ENCODE peak calls at places on chromosomes 7 and 10, in ten cellular contexts. One of them, this sample, is unnamed.
A peak's percentile ranks its signal among the peaks of the same experiment; 100 is the strongest.

GRCh38 chr7:42292991-42293521 is 56.0 kb upstream of the GLI3 start:
- DNase-seq in cardiac fibroblast: no peak
- DNase-seq in body of pancreas: peak; percentile 21
- DNase-seq in HCT116: no peak
- DNase-seq in glutamatergic neuron: no peak
- DNase-seq in choroid plexus epithelial cell: no peak
- DNase-seq in CD4-positive, alpha-beta T cell: no peak
- DNase-seq in GM12865: no peak
- DNase-seq in uterus: no peak
- DNase-seq in RWPE1: peak; percentile 78
- DNase-seq in this sample: no peak

GRCh38 chr10:101060951-101061813 is 607 bp upstream of the KAZALD1 start:
- DNase-seq in cardiac fibroblast: peak; percentile 96
- DNase-seq in body of pancreas: peak; percentile 91
- DNase-seq in HCT116: peak; percentile 91
- DNase-seq in glutamatergic neuron: peak; percentile 93
- DNase-seq in choroid plexus epithelial cell: peak; percentile 91
- DNase-seq in CD4-positive, alpha-beta T cell: peak; percentile 86
- DNase-seq in GM12865: peak; percentile 97
- DNase-seq in uterus: peak; percentile 94
- DNase-seq in RWPE1: peak; percentile 99
- DNase-seq in this sample: peak; percentile 58

GRCh38 chr7:83366629-83367028 is 203.9 kb upstream of the PCLO start:
- DNase-seq in cardiac fibroblast: no peak
- DNase-seq in body of pancreas: no peak
- DNase-seq in HCT116: no peak
- DNase-seq in glutamatergic neuron: no peak
- DNase-seq in choroid plexus epithelial cell: peak; percentile 8
- DNase-seq in CD4-positive, alpha-beta T cell: no peak
- DNase-seq in GM12865: no peak
- DNase-seq in uterus: no peak
- DNase-seq in RWPE1: no peak
- DNase-seq in this sample: no peak

GRCh38 chr10:92111336-92111939 is 179.4 kb downstream of the CPEB3 start:
- DNase-seq in cardiac fibroblast: no peak
- DNase-seq in body of pancreas: no peak
- DNase-seq in HCT116: no peak
- DNase-seq in glutamatergic neuron: no peak
- DNase-seq in choroid plexus epithelial cell: no peak
- DNase-seq in CD4-positive, alpha-beta T cell: no peak
- DNase-seq in GM12865: no peak
- DNase-seq in uterus: no peak
- DNase-seq in RWPE1: no peak
- DNase-seq in this sample: no peak

GRCh38 chr7:116230191-116231005 is 20.1 kb downstream of the TES start:
- DNase-seq in cardiac fibroblast: peak; percentile 38
- DNase-seq in body of pancreas: no peak
- DNase-seq in HCT116: no peak
- DNase-seq in glutamatergic neuron: no peak
- DNase-seq in choroid plexus epithelial cell: no peak
- DNase-seq in CD4-positive, alpha-beta T cell: no peak
- DNase-seq in GM12865: peak; percentile 10
- DNase-seq in uterus: no peak
- DNase-seq in RWPE1: no peak
- DNase-seq in this sample: no peak

GRCh38 chr7:155426543-155427410 is 31.2 kb upstream of the EN2 start:
- DNase-seq in cardiac fibroblast: no peak
- DNase-seq in body of pancreas: no peak
- DNase-seq in HCT116: no peak
- DNase-seq in glutamatergic neuron: peak; percentile 8
- DNase-seq in choroid plexus epithelial cell: peak; percentile 5
- DNase-seq in CD4-positive, alpha-beta T cell: no peak
- DNase-seq in GM12865: no peak
- DNase-seq in uterus: no peak
- DNase-seq in RWPE1: no peak
- DNase-seq in this sample: no peak

GRCh38 chr10:86659721-86660438 is 5.5 kb downstream of the OPN4 start:
- DNase-seq in cardiac fibroblast: no peak
- DNase-seq in body of pancreas: peak; percentile 5
- DNase-seq in HCT116: no peak
- DNase-seq in glutamatergic neuron: no peak
- DNase-seq in choroid plexus epithelial cell: no peak
- DNase-seq in CD4-positive, alpha-beta T cell: no peak
- DNase-seq in GM12865: no peak
- DNase-seq in uterus: peak; percentile 6
- DNase-seq in RWPE1: no peak
- DNase-seq in this sample: no peak

GRCh38 chr10:127012769-127013152 is 107.5 kb downstream of the DOCK1 start:
- DNase-seq in cardiac fibroblast: peak; percentile 29
- DNase-seq in body of pancreas: peak; percentile 95
- DNase-seq in HCT116: peak; percentile 18
- DNase-seq in glutamatergic neuron: peak; percentile 49
- DNase-seq in choroid plexus epithelial cell: no peak
- DNase-seq in CD4-positive, alpha-beta T cell: no peak
- DNase-seq in GM12865: no peak
- DNase-seq in uterus: no peak
- DNase-seq in RWPE1: peak; percentile 79
- DNase-seq in this sample: no peak

GRCh38 chr7:121398246-121398645 is 2.1 kb upstream of the FAM3C start:
- DNase-seq in cardiac fibroblast: no peak
- DNase-seq in body of pancreas: peak; percentile 56
- DNase-seq in HCT116: peak; percentile 61
- DNase-seq in glutamatergic neuron: no peak
- DNase-seq in choroid plexus epithelial cell: peak; percentile 29
- DNase-seq in CD4-positive, alpha-beta T cell: no peak
- DNase-seq in GM12865: no peak
- DNase-seq in uterus: no peak
- DNase-seq in RWPE1: no peak
- DNase-seq in this sample: no peak

GRCh38 chr10:104029528-104029875 is 56.2 kb downstream of the COL17A1 start:
- DNase-seq in cardiac fibroblast: peak; percentile 89
- DNase-seq in body of pancreas: no peak
- DNase-seq in HCT116: no peak
- DNase-seq in glutamatergic neuron: no peak
- DNase-seq in choroid plexus epithelial cell: no peak
- DNase-seq in CD4-positive, alpha-beta T cell: no peak
- DNase-seq in GM12865: no peak
- DNase-seq in uterus: peak; percentile 73
- DNase-seq in RWPE1: no peak
- DNase-seq in this sample: no peak

GRCh38 chr10:104028823-104029527 is 56.7 kb downstream of the COL17A1 start:
- DNase-seq in cardiac fibroblast: peak; percentile 27
- DNase-seq in body of pancreas: no peak
- DNase-seq in HCT116: no peak
- DNase-seq in glutamatergic neuron: no peak
- DNase-seq in choroid plexus epithelial cell: no peak
- DNase-seq in CD4-positive, alpha-beta T cell: no peak
- DNase-seq in GM12865: no peak
- DNase-seq in uterus: no peak
- DNase-seq in RWPE1: no peak
- DNase-seq in this sample: no peak

GRCh38 chr10:104026762-104027161 is 58.9 kb downstream of the COL17A1 start:
- DNase-seq in cardiac fibroblast: no peak
- DNase-seq in body of pancreas: no peak
- DNase-seq in HCT116: no peak
- DNase-seq in glutamatergic neuron: no peak
- DNase-seq in choroid plexus epithelial cell: no peak
- DNase-seq in CD4-positive, alpha-beta T cell: no peak
- DNase-seq in GM12865: no peak
- DNase-seq in uterus: no peak
- DNase-seq in RWPE1: no peak
- DNase-seq in this sample: no peak

GRCh38 chr10:104025524-104025923 is 58.6 kb downstream of the SLK start:
- DNase-seq in cardiac fibroblast: peak; percentile 27
- DNase-seq in body of pancreas: no peak
- DNase-seq in HCT116: no peak
- DNase-seq in glutamatergic neuron: no peak
- DNase-seq in choroid plexus epithelial cell: no peak
- DNase-seq in CD4-positive, alpha-beta T cell: no peak
- DNase-seq in GM12865: no peak
- DNase-seq in uterus: no peak
- DNase-seq in RWPE1: no peak
- DNase-seq in this sample: no peak

DNA sequence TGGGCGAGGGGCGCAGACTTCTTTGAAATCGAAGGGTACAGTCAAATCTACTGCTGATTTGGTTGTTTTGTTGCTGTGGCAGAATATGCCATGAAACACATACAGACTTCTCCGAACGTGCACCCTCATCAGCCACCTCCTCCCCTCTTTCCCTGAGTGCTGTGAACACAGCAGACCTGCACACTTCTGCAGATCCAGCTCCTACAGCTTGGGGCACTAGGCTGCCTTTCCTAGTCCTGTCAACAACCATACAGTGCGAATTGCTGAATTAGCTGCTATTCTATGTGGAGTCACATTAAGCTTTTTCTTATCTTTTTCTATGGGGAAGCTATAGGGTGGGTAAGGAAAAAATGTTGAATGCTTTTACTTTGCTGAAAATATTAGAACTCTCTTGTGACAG is 57.5 kb downstream of the COL17A1 start:
- DNase-seq in cardiac fibroblast: peak; percentile 60
- DNase-seq in body of pancreas: no peak
- DNase-seq in HCT116: peak; percentile 29
- DNase-seq in glutamatergic neuron: peak; percentile 56
- DNase-seq in choroid plexus epithelial cell: peak; percentile 69
- DNase-seq in CD4-positive, alpha-beta T cell: peak; percentile 24
- DNase-seq in GM12865: no peak
- DNase-seq in uterus: no peak
- DNase-seq in RWPE1: peak; percentile 60
- DNase-seq in this sample: no peak
- TF ChIP-seq CTCF in cardiac fibroblast: peak; percentile 47
- TF ChIP-seq CTCF in body of pancreas: peak; percentile 16
- TF ChIP-seq CTCF in HCT116: peak; percentile 67
- TF ChIP-seq CTCF in glutamatergic neuron: no peak
- TF ChIP-seq CTCF in choroid plexus epithelial cell: peak; percentile 77
- TF ChIP-seq CTCF in CD4-positive, alpha-beta T cell: no peak
- TF ChIP-seq CTCF in GM12865: no peak
- TF ChIP-seq CTCF in uterus: no peak
- TF ChIP-seq CTCF in RWPE1: peak; percentile 42
- TF ChIP-seq CTCF in this sample: no peak

GRCh38 chr7:91603707-91604106 is 276.8 kb downstream of the MTERF1 start:
- DNase-seq in cardiac fibroblast: no peak
- DNase-seq in body of pancreas: no peak
- DNase-seq in HCT116: no peak
- DNase-seq in glutamatergic neuron: no peak
- DNase-seq in choroid plexus epithelial cell: no peak
- DNase-seq in CD4-positive, alpha-beta T cell: no peak
- DNase-seq in GM12865: no peak
- DNase-seq in uterus: no peak
- DNase-seq in RWPE1: no peak
- DNase-seq in this sample: no peak

DNA sequence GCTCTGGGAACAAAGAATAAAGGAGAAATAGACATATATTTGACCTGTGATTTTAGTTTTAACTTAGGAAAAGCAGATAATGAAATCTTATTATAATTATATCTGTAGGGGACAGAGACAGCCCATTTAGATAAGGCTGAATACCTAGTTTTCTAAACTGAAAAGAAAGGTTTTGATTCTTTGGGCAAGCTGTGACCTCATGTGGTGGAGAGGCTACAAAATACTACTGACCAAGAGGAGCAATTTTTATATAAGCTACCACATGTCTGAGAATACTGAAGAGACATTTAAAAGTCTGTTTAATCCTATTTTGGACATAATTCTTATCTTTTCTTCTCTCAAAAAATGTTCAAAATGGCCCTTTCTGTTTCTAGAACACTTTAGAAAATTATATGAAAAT is 271.0 kb downstream of the MTERF1 start:
- DNase-seq in cardiac fibroblast: no peak
- DNase-seq in body of pancreas: no peak
- DNase-seq in HCT116: no peak
- DNase-seq in glutamatergic neuron: no peak
- DNase-seq in choroid plexus epithelial cell: peak; percentile 14
- DNase-seq in CD4-positive, alpha-beta T cell: no peak
- DNase-seq in GM12865: no peak
- DNase-seq in uterus: no peak
- DNase-seq in RWPE1: no peak
- DNase-seq in this sample: no peak
- TF ChIP-seq CTCF in cardiac fibroblast: no peak
- TF ChIP-seq CTCF in body of pancreas: no peak
- TF ChIP-seq CTCF in HCT116: no peak
- TF ChIP-seq CTCF in glutamatergic neuron: no peak
- TF ChIP-seq CTCF in choroid plexus epithelial cell: no peak
- TF ChIP-seq CTCF in CD4-positive, alpha-beta T cell: no peak
- TF ChIP-seq CTCF in GM12865: no peak
- TF ChIP-seq CTCF in uterus: no peak
- TF ChIP-seq CTCF in RWPE1: no peak
- TF ChIP-seq CTCF in this sample: no peak

GRCh38 chr7:151246161-151247015 is 2.1 kb downstream of the SMARCD3 start:
- DNase-seq in cardiac fibroblast: no peak
- DNase-seq in body of pancreas: no peak
- DNase-seq in HCT116: no peak
- DNase-seq in glutamatergic neuron: no peak
- DNase-seq in choroid plexus epithelial cell: peak; percentile 39
- DNase-seq in CD4-positive, alpha-beta T cell: no peak
- DNase-seq in GM12865: no peak
- DNase-seq in uterus: no peak
- DNase-seq in RWPE1: no peak
- DNase-seq in this sample: no peak

GRCh38 chr7:151248191-151249033 is at the start of gene SMARCD3:
- DNase-seq in cardiac fibroblast: peak; percentile 77
- DNase-seq in body of pancreas: peak; percentile 75
- DNase-seq in HCT116: no peak
- DNase-seq in glutamatergic neuron: peak; percentile 67
- DNase-seq in choroid plexus epithelial cell: peak; percentile 67
- DNase-seq in CD4-positive, alpha-beta T cell: peak; percentile 49
- DNase-seq in GM12865: no peak
- DNase-seq in uterus: peak; percentile 74
- DNase-seq in RWPE1: no peak
- DNase-seq in this sample: no peak

GRCh38 chr7:151247016-151247580 is 1.4 kb downstream of the SMARCD3 start:
- DNase-seq in cardiac fibroblast: no peak
- DNase-seq in body of pancreas: no peak
- DNase-seq in HCT116: no peak
- DNase-seq in glutamatergic neuron: no peak
- DNase-seq in choroid plexus epithelial cell: no peak
- DNase-seq in CD4-positive, alpha-beta T cell: no peak
- DNase-seq in GM12865: no peak
- DNase-seq in uterus: no peak
- DNase-seq in RWPE1: no peak
- DNase-seq in this sample: no peak

GRCh38 chr7:151249034-151249731 is 689 bp upstream of the SMARCD3 start:
- DNase-seq in cardiac fibroblast: peak; percentile 72
- DNase-seq in body of pancreas: peak; percentile 63
- DNase-seq in HCT116: no peak
- DNase-seq in glutamatergic neuron: peak; percentile 46
- DNase-seq in choroid plexus epithelial cell: peak; percentile 53
- DNase-seq in CD4-positive, alpha-beta T cell: peak; percentile 22
- DNase-seq in GM12865: peak; percentile 25
- DNase-seq in uterus: peak; percentile 65
- DNase-seq in RWPE1: no peak
- DNase-seq in this sample: no peak

GRCh38 chr7:151247611-151248176 is 800 bp downstream of the SMARCD3 start:
- DNase-seq in cardiac fibroblast: no peak
- DNase-seq in body of pancreas: no peak
- DNase-seq in HCT116: no peak
- DNase-seq in glutamatergic neuron: no peak
- DNase-seq in choroid plexus epithelial cell: no peak
- DNase-seq in CD4-positive, alpha-beta T cell: no peak
- DNase-seq in GM12865: no peak
- DNase-seq in uterus: no peak
- DNase-seq in RWPE1: no peak
- DNase-seq in this sample: no peak
- TF ChIP-seq CTCF in cardiac fibroblast: no peak
- TF ChIP-seq CTCF in body of pancreas: no peak
- TF ChIP-seq CTCF in HCT116: no peak
- TF ChIP-seq CTCF in glutamatergic neuron: no peak
- TF ChIP-seq CTCF in choroid plexus epithelial cell: no peak
- TF ChIP-seq CTCF in CD4-positive, alpha-beta T cell: no peak
- TF ChIP-seq CTCF in GM12865: no peak
- TF ChIP-seq CTCF in uterus: no peak
- TF ChIP-seq CTCF in RWPE1: no peak
- TF ChIP-seq CTCF in this sample: no peak

GRCh38 chr10:924524-924859 is 7.0 kb downstream of the LARP4B start:
- DNase-seq in cardiac fibroblast: no peak
- DNase-seq in body of pancreas: no peak
- DNase-seq in HCT116: no peak
- DNase-seq in glutamatergic neuron: no peak
- DNase-seq in choroid plexus epithelial cell: no peak
- DNase-seq in CD4-positive, alpha-beta T cell: no peak
- DNase-seq in GM12865: no peak
- DNase-seq in uterus: no peak
- DNase-seq in RWPE1: no peak
- DNase-seq in this sample: no peak
- TF ChIP-seq CTCF in cardiac fibroblast: no peak
- TF ChIP-seq CTCF in body of pancreas: no peak
- TF ChIP-seq CTCF in HCT116: peak; percentile 31
- TF ChIP-seq CTCF in glutamatergic neuron: no peak
- TF ChIP-seq CTCF in choroid plexus epithelial cell: no peak
- TF ChIP-seq CTCF in CD4-positive, alpha-beta T cell: no peak
- TF ChIP-seq CTCF in GM12865: no peak
- TF ChIP-seq CTCF in uterus: no peak
- TF ChIP-seq CTCF in RWPE1: no peak
- TF ChIP-seq CTCF in this sample: no peak